ENCODE peak calls at places on chromosome 11, in four cellular contexts. D, Q, R and F are unnamed samples. For H3K4me1, the result is how much of the 10 kb centered on the place peaks cover.

GRCh38 chr11:75150879-75151278 is at the start of gene SLCO2B1:
- DNase-seq in D (peak), Q (no peak), R (no peak), F (peak)

GRCh38 chr11:103406357-103406756 is 297.1 kb downstream of the DYNC2H1 start:
- DNase-seq in D (no peak), Q (no peak), R (no peak), F (no peak)

GRCh38 chr11:11261629-11262028 is 91.4 kb downstream of the CSNK2A3 start:
- DNase-seq in D (no peak), Q (no peak), R (no peak), F (no peak)

GRCh38 chr11:11622772-11623531 is 1.1 kb upstream of the GALNT18 start:
- DNase-seq in D (no peak), Q (no peak), R (no peak), F (no peak)

GRCh38 chr11:76768091-76769047 is 14.8 kb upstream of the TSKU start:
- DNase-seq in D (peak), Q (peak), R (no peak), F (no peak)

GRCh38 chr11:63489879-63490278 is 1.1 kb downstream of the PLAAT5 start:
- DNase-seq in D (no peak), Q (no peak), R (no peak), F (peak)

GRCh38 chr11:59611570-59612565 is 3.7 kb downstream of the OSBP start:
- DNase-seq in D (peak), Q (no peak), R (no peak), F (no peak)

GRCh38 chr11:10349806-10350205 is 44.9 kb downstream of the ADM start:
- DNase-seq in D (no peak), Q (no peak), R (no peak), F (no peak)

GRCh38 chr11:120378474-120378873 is 42.3 kb downstream of the ARHGEF12 start:
- DNase-seq in D (no peak), Q (no peak), R (no peak), F (no peak)

GRCh38 chr11:7457211-7457610 is 28.1 kb upstream of the OLFML1 start:
- DNase-seq in D (no peak), Q (no peak), R (peak), F (no peak)

GRCh38 chr11:7511405-7511804 is 2.4 kb upstream of the PPFIBP2 start:
- DNase-seq in D (peak), Q (no peak), R (peak), F (peak)

GRCh38 chr11:94224078-94224477 is 80.3 kb upstream of the IZUMO1R start:
- DNase-seq in D (no peak), Q (no peak), R (no peak), F (no peak)

GRCh38 chr11:47470671-47471070 is 21.7 kb upstream of the RAPSN start:
- DNase-seq in D (no peak), Q (peak), R (no peak), F (no peak)

GRCh38 chr11:82701847-82702520 is 31.7 kb downstream of the FAM181B start:
- DNase-seq in D (peak), Q (no peak), R (peak), F (peak)

GRCh38 chr11:33687733-33688479 is 12.7 kb downstream of the C11orf91 start:
- DNase-seq in D (no peak), Q (no peak), R (peak), F (peak)

GRCh38 chr11:102920118-102920684 is 35.3 kb downstream of the MMP13 start:
- DNase-seq in D (no peak), Q (no peak), R (no peak), F (no peak)

GRCh38 chr11:60873533-60873932 is 6.2 kb downstream of the ZP1 start:
- DNase-seq in D (no peak), Q (peak), R (no peak), F (no peak)

GRCh38 chr11:73392108-73393010 is 16.2 kb downstream of the RELT start:
- DNase-seq in D (no peak), Q (peak), R (no peak), F (no peak)

GRCh38 chr11:57373146-57373545 is 7.8 kb downstream of the PRG3 start:
- DNase-seq in D (no peak), Q (no peak), R (no peak), F (no peak)

GRCh38 chr11:126197277-126197939 is 14.0 kb downstream of the RPUSD4 start:
- DNase-seq in D (no peak), Q (peak), R (no peak), F (no peak)

GRCh38 chr11:59186130-59186594 is 14.2 kb downstream of the DTX4 start:
- DNase-seq in D (peak), Q (no peak), R (no peak), F (peak)

GRCh38 chr11:118251858-118252652 is at the start of gene MPZL3:
- DNase-seq in D (peak), Q (peak), R (peak), F (peak)

GRCh38 chr11:18010271-18010670 is 2.6 kb downstream of the SERGEF start:
- DNase-seq in D (no peak), Q (no peak), R (no peak), F (no peak)

GRCh38 chr11:118106789-118107335 is 20.1 kb upstream of the SMIM35 start:
- DNase-seq in D (no peak), Q (no peak), R (no peak), F (no peak)

GRCh38 chr11:121437018-121437685 is 15.0 kb upstream of the SORL1 start:
- DNase-seq in D (no peak), Q (no peak), R (no peak), F (no peak)

GRCh38 chr11:115286614-115287013 is 217.6 kb downstream of the CADM1 start:
- DNase-seq in D (no peak), Q (no peak), R (no peak), F (no peak)

GRCh38 chr11:129862123-129862522 is 33.3 kb downstream of the NFRKB start:
- DNase-seq in D (no peak), Q (no peak), R (no peak), F (no peak)

GRCh38 chr11:8796926-8797325 is 114.1 kb upstream of the AKIP1 start:
- DNase-seq in D (no peak), Q (no peak), R (no peak), F (no peak)

GRCh38 chr11:129322941-129323340 is 52.7 kb upstream of the BARX2 start:
- DNase-seq in D (no peak), Q (no peak), R (no peak), F (no peak)

GRCh38 chr11:2899080-2899783 is 13.7 kb upstream of the CDKN1C start:
- DNase-seq in D (no peak), Q (no peak), R (peak), F (no peak)

GRCh38 chr11:2897048-2897447 is 11.5 kb upstream of the CDKN1C start:
- DNase-seq in D (no peak), Q (no peak), R (no peak), F (no peak)

GRCh38 chr11:2901196-2901796 is 15.7 kb upstream of the CDKN1C start:
- DNase-seq in D (no peak), Q (peak), R (no peak), F (no peak)

GRCh38 chr11:2896047-2896446 is 10.5 kb upstream of the CDKN1C start:
- DNase-seq in D (no peak), Q (no peak), R (no peak), F (no peak)

GRCh38 chr11:2898366-2899079 is 12.9 kb upstream of the CDKN1C start:
- DNase-seq in D (peak), Q (peak), R (peak), F (peak)
- TF ChIP-seq POLR2A in D (no peak), Q (no peak), R (no peak), F (no peak)

DNA sequence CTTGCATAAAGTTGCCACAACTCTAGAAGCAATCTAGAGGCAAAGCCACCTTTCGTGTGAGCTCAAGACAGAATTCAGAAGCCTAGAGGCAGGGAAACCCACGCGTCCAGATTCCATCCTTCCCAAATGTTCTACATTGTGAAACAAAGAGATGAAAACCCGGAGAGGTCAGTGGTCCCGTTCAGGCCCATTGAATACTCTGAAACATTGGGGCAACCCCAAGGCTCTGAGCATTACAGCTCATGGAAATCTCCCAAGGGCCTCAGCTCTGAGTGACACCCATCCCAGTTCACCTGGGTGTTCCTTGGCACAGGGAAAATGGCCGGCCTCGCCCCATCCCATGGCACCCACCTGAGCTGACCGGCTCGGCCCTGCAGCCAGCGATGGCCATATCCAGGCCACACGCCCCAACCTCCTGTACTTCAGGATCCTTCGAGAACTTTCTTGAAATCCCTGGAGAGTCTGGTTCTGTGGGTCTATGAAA is 128.6 kb upstream of the FGF3 start:
- DNase-seq in D (no peak), Q (peak), R (no peak), F (no peak)
- H3K4me1 ChIP-seq in D (under half), Q (under half), R (under half), F (under half)

DNA sequence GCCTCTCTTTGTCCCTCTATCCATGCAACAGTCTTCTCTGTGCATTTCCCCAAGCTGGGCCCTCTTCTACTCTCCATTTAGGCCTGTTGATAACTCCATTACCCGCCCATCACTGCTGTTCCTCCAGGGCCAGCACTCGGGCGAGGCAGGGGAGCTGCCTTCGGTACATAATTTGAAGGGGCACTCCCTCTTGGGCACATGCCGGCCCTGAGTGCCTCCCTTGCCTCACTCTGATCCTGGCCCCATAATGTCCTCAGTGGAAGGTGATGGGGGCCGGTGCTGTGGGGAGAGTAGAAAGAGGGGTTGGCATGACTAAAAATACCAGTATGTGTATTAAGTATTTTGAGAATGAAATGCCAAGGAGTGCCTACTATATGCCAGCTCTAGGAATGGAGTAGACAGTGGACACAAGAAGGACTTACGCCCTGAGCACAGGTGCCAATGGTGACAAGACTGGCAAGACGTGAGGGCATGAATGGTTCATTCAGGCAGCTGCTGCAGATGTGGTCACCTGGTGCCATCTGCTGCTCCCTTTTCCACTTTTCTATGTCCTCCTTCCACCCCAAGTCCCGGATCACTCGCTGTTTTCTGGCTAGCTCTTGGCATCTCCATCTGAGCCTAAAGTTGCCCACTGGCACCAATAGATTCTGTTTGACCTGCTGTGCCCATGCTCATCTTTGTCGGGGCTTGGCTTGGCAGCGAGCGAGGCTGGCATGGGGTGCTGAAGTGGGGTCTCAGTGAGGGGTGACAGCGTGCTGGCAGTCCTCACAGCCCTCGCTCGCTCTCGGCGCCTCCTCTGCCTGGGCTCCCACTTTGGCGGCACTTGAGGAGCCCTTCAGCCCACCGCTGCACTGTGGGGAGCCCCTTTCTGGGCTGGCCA is 22.6 kb downstream of the TMEM218 start:
- DNase-seq in D (no peak), Q (peak), R (no peak), F (no peak)
- TF ChIP-seq POLR2A in D (no peak), Q (no peak), R (no peak), F (no peak)

DNA sequence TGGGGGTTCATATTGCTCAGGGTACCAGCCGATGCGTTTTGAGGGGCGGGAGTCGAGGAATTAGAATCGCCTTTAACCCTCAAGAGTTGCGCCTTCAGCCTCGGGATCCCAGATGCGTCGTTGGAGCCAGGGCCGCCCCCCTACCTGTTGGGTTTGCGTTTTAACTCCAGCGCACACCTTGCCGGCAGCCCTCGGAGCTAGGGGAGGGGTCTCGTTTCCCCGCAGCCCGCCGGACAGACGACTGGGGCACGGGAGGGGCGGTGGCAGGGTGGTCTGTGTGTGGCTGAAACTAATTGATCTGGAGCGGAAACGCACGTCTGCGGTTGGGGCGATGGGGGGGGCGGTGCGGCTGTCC is 3.4 kb upstream of the CCND1 start:
- DNase-seq in D (no peak), Q (peak), R (no peak), F (no peak)
- H3K4me1 ChIP-seq in D (half or more), Q (half or more), R (half or more), F (under half)

GRCh38 chr11:124762077-124762623 is at the start of gene ESAM:
- DNase-seq in D (peak), Q (peak), R (no peak), F (no peak)
- TF ChIP-seq POLR2A in D (peak), Q (no peak), R (peak), F (no peak)

GRCh38 chr11:44936527-44936926 is 14.2 kb downstream of the TP53I11 start:
- DNase-seq in D (peak), Q (peak), R (peak), F (peak)

GRCh38 chr11:44934735-44935250 is 15.9 kb downstream of the TP53I11 start:
- DNase-seq in D (no peak), Q (no peak), R (no peak), F (no peak)

GRCh38 chr11:44939673-44940072 is 11.0 kb downstream of the TP53I11 start:
- DNase-seq in D (no peak), Q (no peak), R (no peak), F (no peak)

GRCh38 chr11:44938066-44938691 is 12.5 kb downstream of the TP53I11 start:
- DNase-seq in D (no peak), Q (no peak), R (no peak), F (no peak)

DNA sequence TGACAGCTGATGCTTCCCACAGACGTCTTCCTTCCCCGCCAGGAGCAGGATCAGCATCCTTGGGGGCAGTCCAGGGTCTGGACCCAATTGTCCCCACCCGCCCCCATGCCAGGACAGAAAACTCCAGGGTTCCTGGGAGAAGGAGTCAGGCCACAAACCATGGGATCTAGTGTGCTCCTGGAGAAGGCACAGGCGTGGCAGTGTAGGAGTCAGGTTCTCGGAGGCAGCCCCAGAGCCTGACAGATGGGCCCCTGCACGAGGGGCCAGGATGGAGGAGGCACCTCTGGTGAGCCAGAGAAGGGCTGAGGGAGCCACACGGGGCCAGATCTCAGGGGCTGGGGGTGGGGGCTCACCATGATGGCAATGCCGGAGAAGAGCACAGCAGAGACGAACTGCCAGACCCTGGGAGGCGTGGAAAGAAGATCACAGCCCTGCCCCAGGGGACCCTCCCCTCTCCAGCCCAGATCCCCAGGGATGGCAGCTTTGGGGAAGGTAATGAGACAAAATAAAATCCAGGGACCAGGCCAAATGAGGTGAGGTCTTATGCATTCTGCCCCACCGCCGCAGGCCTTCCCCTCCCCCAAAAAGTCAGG is 13.6 kb downstream of the TP53I11 start:
- DNase-seq in D (no peak), Q (no peak), R (no peak), F (no peak)
- H3K4me1 ChIP-seq in D (under half), Q (half or more), R (under half), F (under half)

GRCh38 chr11:65856689-65857499 is 1.1 kb downstream of the CFL1 start:
- DNase-seq in D (peak), Q (peak), R (peak), F (peak)
- TF ChIP-seq POLR2A in D (peak), Q (no peak), R (peak), F (no peak)